ENCODE peak calls at places on chromosomes 4 and X, in five cellular contexts. Z, P, Y, K and V are unnamed samples.

GRCh38 chr4:188336891-188337290 is 197.7 kb downstream of the TRIML1 start:
- DNase-seq in Z (no peak), K (no peak), Y (no peak), P (no peak), V (no peak)

GRCh38 chrX:131741103-131741581 is 197.3 kb downstream of the OR13H1 start:
- DNase-seq in K (no peak), Y (peak), P (no peak), Z (no peak), V (no peak)

GRCh38 chr4:7206856-7207567 is 14.7 kb downstream of the SORCS2 start:
- DNase-seq in P (peak), K (no peak), Y (no peak), Z (no peak), V (peak)

GRCh38 chr4:74667944-74668343 is 126.4 kb downstream of the BTC start:
- DNase-seq in K (no peak), Z (no peak), Y (no peak), P (no peak), V (no peak)

GRCh38 chrX:11462136-11462535 is 168.9 kb downstream of the AMELX start:
- DNase-seq in P (no peak), K (no peak), Z (no peak), Y (no peak), V (peak)

GRCh38 chrX:57641338-57641737 is 38.7 kb downstream of the NLRP2B start:
- DNase-seq in Y (no peak), Z (no peak), P (no peak), K (peak), V (no peak)

GRCh38 chr4:144449623-144450022 is 196.3 kb upstream of the HHIP start:
- DNase-seq in Z (no peak), P (peak), Y (no peak), K (peak), V (peak)

GRCh38 chrX:78747471-78747870 is at the start of gene LPAR4:
- DNase-seq in K (no peak), P (no peak), Z (no peak), Y (no peak), V (no peak)

GRCh38 chrX:111581086-111581485 is 69.6 kb downstream of the SERTM2 start:
- DNase-seq in P (no peak), K (no peak), Z (no peak), Y (no peak), V (no peak)

GRCh38 chrX:25755179-25755578 is 383.0 kb upstream of the MAGEB18 start:
- DNase-seq in Z (no peak), Y (no peak), P (no peak), K (no peak), V (no peak)

GRCh38 chr4:74583757-74584156 is 138.8 kb downstream of the AREG start:
- DNase-seq in P (no peak), K (peak), Z (no peak), Y (no peak), V (no peak)

GRCh38 chr4:15066140-15066539 is 63.9 kb downstream of the CPEB2 start:
- DNase-seq in K (no peak), Z (no peak), Y (no peak), P (no peak), V (no peak)

GRCh38 chr4:100224160-100224559 is 33.9 kb upstream of the DDIT4L start:
- DNase-seq in P (no peak), K (no peak), Y (no peak), Z (no peak), V (no peak)

GRCh38 chr4:35250771-35251170 is 993.5 kb downstream of the ARAP2 start:
- DNase-seq in Z (peak), P (no peak), K (peak), Y (no peak), V (no peak)